ENCODE peak calls at places on chromosomes 4 and X, in eight cellular contexts. H is fibroblast of lung; R is foreskin fibroblast; O is NCI-H2081; L is GM12892; P is activated naive CD4-positive, alpha-beta T cell; W is LHCN-M2; Y is stimulated activated CD4-positive, alpha-beta T cell treated with anti-CD3 and anti-CD28 coated beads, TNF-alpha, amount 100 ng/mL, for 4 hours. I is an unnamed sample.

GRCh38 chr4:8344387-8344786 is 74.8 kb downstream of the HTRA3 start:
- DNase-seq in W (peak), R (no peak), O (no peak), H (no peak), P (no peak), Y (no peak), L (no peak), I (no peak)

GRCh38 chr4:25769251-25769650 is 93.5 kb downstream of the SEL1L3 start:
- DNase-seq in P (no peak), Y (no peak), W (peak), R (no peak), L (no peak), H (peak), O (no peak), I (no peak)

GRCh38 chrX:65690057-65690855 is 22.8 kb downstream of the MSN start:
- DNase-seq in L (no peak), O (no peak), R (peak), P (no peak), W (peak), Y (no peak), H (peak), I (peak)

GRCh38 chrX:131792356-131792749 is 230.7 kb upstream of the STK26 start:
- DNase-seq in R (peak), H (peak), P (no peak), W (peak), L (no peak), O (peak), Y (no peak), I (no peak)

GRCh38 chr4:53361451-53361850 is 4.4 kb downstream of the SCFD2 start:
- DNase-seq in H (peak), Y (no peak), P (no peak), R (peak), L (no peak), O (no peak), W (no peak), I (no peak)

GRCh38 chr4:123597586-123597985 is 201.0 kb downstream of the SPRY1 start:
- DNase-seq in Y (no peak), H (peak), P (no peak), O (no peak), L (no peak), R (peak), W (no peak), I (no peak)

GRCh38 chrX:5644786-5645185 is 583.9 kb downstream of the NLGN4X start:
- DNase-seq in L (no peak), H (no peak), Y (no peak), R (no peak), W (no peak), O (peak), P (no peak), I (no peak)

GRCh38 chr4:104641427-104641826 is 146.7 kb upstream of the CXXC4 start:
- DNase-seq in H (no peak), L (no peak), W (no peak), R (no peak), P (no peak), O (peak), Y (no peak), I (no peak)

GRCh38 chr4:174365018-174365587 is 81.4 kb downstream of the CEP44 start:
- DNase-seq in W (peak), P (no peak), Y (no peak), O (peak), L (no peak), R (peak), H (peak), I (peak)

GRCh38 chr4:151356510-151356909 is 31.1 kb upstream of the SH3D19 start:
- DNase-seq in Y (no peak), O (no peak), P (no peak), R (peak), H (peak), W (peak), L (no peak), I (peak)

GRCh38 chrX:150842198-150842553 is 56.3 kb downstream of the CD99L2 start:
- DNase-seq in Y (no peak), O (no peak), W (peak), L (no peak), P (no peak), H (no peak), R (no peak), I (no peak)

GRCh38 chrX:19204623-19205022 is 82.4 kb upstream of the ADGRG2 start:
- DNase-seq in R (peak), O (no peak), P (no peak), Y (no peak), L (no peak), H (no peak), W (no peak), I (no peak)

GRCh38 chrX:150508461-150509367 is 59.7 kb upstream of the MTM1 start:
- DNase-seq in O (no peak), L (no peak), R (peak), W (no peak), Y (no peak), P (no peak), H (peak), I (no peak)

GRCh38 chr4:113049421-113050355 is at the start of gene ANK2:
- DNase-seq in P (no peak), R (peak), Y (no peak), O (peak), L (no peak), W (peak), H (peak), I (no peak)

GRCh38 chrX:13694359-13694758 is 5.4 kb downstream of the RAB9A start:
- DNase-seq in P (no peak), L (no peak), R (peak), H (peak), W (no peak), O (no peak), Y (no peak), I (no peak)

GRCh38 chr4:113905301-113905700 is 74.1 kb downstream of the ARSJ start:
- DNase-seq in Y (no peak), L (no peak), W (peak), P (no peak), O (no peak), H (no peak), R (no peak), I (peak)

GRCh38 chrX:16484338-16484737 is 165.6 kb upstream of the S100G start:
- DNase-seq in R (peak), L (no peak), P (no peak), Y (peak), H (peak), W (peak), O (no peak), I (peak)

GRCh38 chrX:95764972-95765451 is 919.6 kb upstream of the DIAPH2 start:
- DNase-seq in L (no peak), O (peak), W (no peak), Y (no peak), P (no peak), R (peak), H (peak), I (no peak)

GRCh38 chr4:54322817-54323417 is 93.8 kb downstream of the PDGFRA start:
- DNase-seq in L (peak), R (peak), Y (no peak), H (peak), W (peak), P (no peak), O (peak), I (peak)

I was measured in HCEC 1CT.